ENCODE peak calls at places on chromosomes 13 and 19, in eight cellular contexts. J is fibroblast of lung, Z is adrenal gland, S is thoracic aorta, L is dorsolateral prefrontal cortex, K is AG04450, F is cardiac muscle cell, D is upper lobe of right lung. Q is an unnamed sample.

GRCh38 chr19:38497907-38498306 is 64.4 kb downstream of the RYR1 start:
- DNase-seq in D (no peak), Z (no peak), J (no peak), S (no peak), F (no peak), K (no peak), L (no peak), Q (no peak)

GRCh38 chr13:98519976-98520375 is 56.9 kb downstream of the STK24 start:
- DNase-seq in S (no peak), L (no peak), Z (no peak), K (no peak), D (no peak), F (peak), J (no peak), Q (no peak)

GRCh38 chr13:79861731-79862130 is 380.8 kb downstream of the NDFIP2 start:
- DNase-seq in Z (no peak), K (no peak), S (no peak), L (no peak), F (no peak), D (no peak), J (no peak), Q (no peak)

GRCh38 chr13:50025446-50025845 is 10.2 kb downstream of the KCNRG start:
- DNase-seq in S (no peak), Z (no peak), F (no peak), L (no peak), D (no peak), K (no peak), J (peak), Q (no peak)

GRCh38 chr13:94595006-94595942 is 678 bp downstream of the TGDS start:
- DNase-seq in S (no peak), Z (no peak), J (peak), L (no peak), K (no peak), F (peak), D (no peak), Q (peak)

GRCh38 chr19:6761053-6761676 is 6.1 kb downstream of the SH2D3A start:
- DNase-seq in L (no peak), K (no peak), F (no peak), D (no peak), S (no peak), Z (no peak), J (no peak), Q (no peak)

GRCh38 chr19:2064395-2064787 is 13.3 kb upstream of the MKNK2 start:
- DNase-seq in L (no peak), Z (peak), F (no peak), D (no peak), K (no peak), S (no peak), J (no peak), Q (no peak)

GRCh38 chr13:24038846-24039330 is 121.6 kb upstream of the SPATA13 start:
- DNase-seq in F (no peak), J (peak), S (no peak), D (no peak), Z (no peak), K (no peak), L (no peak), Q (peak)

GRCh38 chr13:46575321-46575721 is 22.4 kb downstream of the LRCH1 start:
- DNase-seq in Z (no peak), F (no peak), L (no peak), K (peak), D (no peak), J (peak), S (no peak), Q (peak)

GRCh38 chr13:99702687-99703319 is 201.5 kb downstream of the TM9SF2 start:
- DNase-seq in S (no peak), D (no peak), J (no peak), K (no peak), F (no peak), Z (no peak), L (no peak), Q (no peak)

GRCh38 chr19:36527873-36528193 is 238 bp downstream of the ZNF260 start:
- DNase-seq in L (no peak), K (no peak), J (no peak), S (no peak), Z (no peak), D (no peak), F (no peak), Q (no peak)

GRCh38 chr13:54859827-54860226 is 1831.2 kb downstream of the OLFM4 start:
- DNase-seq in K (no peak), F (no peak), D (no peak), S (no peak), Z (no peak), L (no peak), J (no peak), Q (no peak)

GRCh38 chr13:61765181-61765742 is 349.6 kb upstream of the PCDH20 start:
- DNase-seq in K (no peak), J (no peak), F (no peak), L (no peak), D (no peak), S (no peak), Z (no peak), Q (no peak)

GRCh38 chr19:46608178-46608577 is 7.0 kb downstream of the CALM3 start:
- DNase-seq in Z (no peak), J (no peak), L (peak), F (no peak), K (no peak), D (peak), S (no peak), Q (no peak)

GRCh38 chr13:23180711-23181110 is at the start of gene SGCG:
- DNase-seq in F (no peak), K (no peak), S (no peak), L (no peak), Z (no peak), D (no peak), J (no peak), Q (no peak)

GRCh38 chr13:44874886-44875630 is 114.2 kb downstream of the NUFIP1 start:
- DNase-seq in D (no peak), Z (no peak), K (no peak), L (no peak), S (no peak), J (peak), F (peak), Q (no peak)

GRCh38 chr19:6276447-6276846 is 3.3 kb downstream of the MLLT1 start:
- DNase-seq in Z (peak), S (peak), L (no peak), J (peak), D (peak), K (no peak), F (peak), Q (peak)

GRCh38 chr19:2455481-2456300 is 1.1 kb downstream of the LMNB2 start:
- DNase-seq in S (no peak), L (no peak), D (peak), F (no peak), Z (peak), J (no peak), K (no peak), Q (peak)

GRCh38 chr19:58154287-58154678 is 3.7 kb upstream of the ZNF329 start:
- DNase-seq in L (peak), Z (peak), K (no peak), D (peak), J (peak), S (no peak), F (peak), Q (peak)

GRCh38 chr13:37173214-37173613 is 67.8 kb upstream of the CSNK1A1L start:
- DNase-seq in L (no peak), F (no peak), S (no peak), J (peak), K (peak), D (no peak), Z (no peak), Q (peak)

GRCh38 chr13:89930861-89931260 is 1416.6 kb upstream of the MIR17HG start:
- DNase-seq in S (no peak), D (no peak), L (no peak), J (no peak), K (no peak), F (no peak), Z (no peak), Q (peak)

GRCh38 chr19:50537769-50538230 is 24.1 kb upstream of the ASPDH start:
- DNase-seq in S (no peak), J (peak), L (peak), Z (peak), F (peak), D (peak), K (peak), Q (peak)

GRCh38 chr13:109779876-109780516 is 6.4 kb downstream of the IRS2 start:
- DNase-seq in D (no peak), K (no peak), S (no peak), L (no peak), F (no peak), J (peak), Z (no peak), Q (no peak)

GRCh38 chr13:51724721-51725120 is 79.2 kb downstream of the DHRS12 start:
- DNase-seq in S (no peak), D (no peak), Z (no peak), J (no peak), L (no peak), F (no peak), K (no peak), Q (no peak)

GRCh38 chr19:33705090-33705847 is 83.5 kb downstream of the CHST8 start:
- DNase-seq in L (no peak), S (no peak), Z (no peak), K (no peak), J (no peak), F (no peak), D (peak), Q (no peak)

GRCh38 chr19:41994521-41994971 is 516 bp upstream of the ATP1A3 start:
- DNase-seq in Z (no peak), D (no peak), S (no peak), L (peak), K (no peak), J (no peak), F (no peak), Q (no peak)

DNA sequence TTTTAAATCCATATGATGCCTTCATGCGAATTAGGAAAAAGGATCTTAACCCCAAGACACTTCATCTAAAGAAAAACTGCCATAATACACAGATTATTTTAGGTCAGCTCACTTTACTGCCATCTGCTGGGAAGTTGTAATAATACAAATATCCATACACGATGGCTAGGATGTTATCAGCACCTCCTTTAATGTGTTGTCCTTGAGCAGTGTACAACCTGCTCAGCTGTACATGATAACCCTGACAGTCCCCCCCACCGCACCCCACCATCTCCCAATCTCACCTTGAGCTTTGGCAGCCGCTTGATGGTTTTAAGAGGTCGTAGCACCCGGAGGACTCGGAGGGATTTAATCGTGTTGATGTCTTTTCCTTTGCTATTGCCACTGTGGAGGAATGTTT is 112.2 kb downstream of the IER2 start:
- DNase-seq in D (no peak), K (no peak), S (no peak), J (peak), F (peak), L (no peak), Z (no peak), Q (peak)
- TF ChIP-seq CTCF in D (peak), K (peak), S (peak), J (peak), F (peak), L (peak), Z (peak), Q (peak)

DNA sequence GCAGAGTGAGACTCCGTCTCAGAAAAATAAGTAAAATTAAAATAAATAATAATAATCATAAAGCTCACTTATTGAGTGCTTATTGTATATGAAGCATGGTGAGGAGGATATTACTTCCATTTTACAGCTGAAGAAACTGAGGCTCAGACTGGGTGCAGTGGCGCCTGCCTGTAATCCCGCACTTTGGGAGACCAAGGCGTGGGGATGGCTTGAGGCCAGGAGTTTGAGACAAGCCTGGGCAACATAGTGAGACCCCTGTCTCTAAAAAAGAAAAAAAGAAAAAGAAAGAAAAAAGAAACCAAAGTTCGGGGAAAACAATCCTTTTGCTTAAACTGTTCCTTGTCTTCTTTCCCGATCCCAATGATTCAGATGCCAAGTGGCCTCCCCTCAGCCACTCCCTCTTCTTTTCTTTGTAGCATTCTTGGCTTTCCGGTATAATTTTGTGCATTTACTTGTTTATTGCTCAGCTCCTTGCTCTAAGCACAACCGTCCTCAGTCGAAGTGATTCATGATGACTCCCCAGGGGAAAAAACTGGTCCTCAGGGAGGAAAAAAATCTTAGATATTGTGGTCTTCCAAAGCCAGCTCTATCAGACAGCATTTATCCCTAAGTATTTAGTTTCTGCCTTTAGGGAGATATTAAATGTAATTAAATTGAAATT is 969 bp upstream of the EIF3G start:
- DNase-seq in K (peak), L (no peak), S (no peak), J (peak), F (no peak), D (no peak), Z (peak), Q (peak)
- H3K4me3 ChIP-seq in K (no peak), L (no peak), S (peak), J (no peak), F (no peak), D (no peak), Z (no peak), Q (no peak)

GRCh38 chr19:56689198-56689597 is 17.6 kb upstream of the ZNF835 start:
- DNase-seq in L (no peak), J (no peak), K (no peak), Z (no peak), F (no peak), S (no peak), D (no peak), Q (peak)

GRCh38 chr19:56683119-56683518 is 11.6 kb upstream of the ZNF835 start:
- DNase-seq in S (no peak), L (no peak), D (no peak), J (no peak), F (no peak), Z (no peak), K (no peak), Q (no peak)

GRCh38 chr19:56681702-56682101 is 10.1 kb upstream of the ZNF835 start:
- DNase-seq in L (no peak), S (no peak), J (no peak), K (no peak), F (no peak), D (no peak), Z (no peak), Q (no peak)

GRCh38 chr19:56690668-56691067 is 19.1 kb upstream of the ZNF835 start:
- DNase-seq in D (no peak), Z (no peak), K (no peak), L (no peak), S (no peak), F (no peak), J (no peak), Q (no peak)

GRCh38 chr19:56687036-56687435 is 15.5 kb upstream of the ZNF835 start:
- DNase-seq in J (no peak), L (no peak), F (no peak), D (no peak), Z (no peak), S (no peak), K (no peak), Q (no peak)
- TF ChIP-seq CTCF in J (no peak), L (no peak), F (no peak), D (no peak), Z (no peak), S (no peak), K (no peak), Q (no peak)

DNA sequence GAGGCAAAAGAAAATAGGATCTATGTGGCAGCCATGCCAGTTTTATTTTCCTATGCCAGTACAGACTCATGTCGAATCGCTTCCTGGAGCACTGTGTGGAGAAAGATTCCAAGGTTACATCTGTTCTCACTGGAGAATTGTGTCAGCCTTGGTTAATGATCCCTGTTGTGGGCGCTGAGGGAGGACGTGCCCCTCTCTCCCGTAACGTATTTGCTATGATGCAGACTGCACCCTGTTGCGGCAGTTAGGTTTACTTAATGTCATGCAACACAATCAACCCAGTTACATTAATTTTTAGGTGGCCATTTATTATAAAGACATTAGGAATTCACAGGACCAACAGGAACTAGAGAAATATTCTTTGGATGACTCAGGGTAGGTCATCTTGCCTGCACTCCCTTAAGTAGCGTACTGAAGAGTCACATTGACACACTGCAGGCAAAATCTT is 892.9 kb downstream of the EFNB2 start:
- DNase-seq in J (peak), D (no peak), F (no peak), Z (no peak), K (no peak), L (no peak), S (no peak), Q (no peak)
- H3K4me3 ChIP-seq in J (no peak), D (no peak), F (no peak), Z (no peak), K (no peak), L (no peak), S (no peak), Q (no peak)

GRCh38 chr13:31895687-31896086 is 135.9 kb upstream of the FRY start:
- DNase-seq in D (no peak), J (no peak), F (no peak), K (no peak), L (no peak), S (no peak), Z (no peak), Q (peak)
- TF ChIP-seq CTCF in D (no peak), J (no peak), F (no peak), K (no peak), L (no peak), S (no peak), Z (no peak), Q (no peak)

GRCh38 chr19:54257116-54257480 is at the start of gene LILRB5:
- DNase-seq in L (no peak), K (no peak), J (no peak), S (no peak), F (no peak), Z (no peak), D (no peak), Q (no peak)
- H3K4me3 ChIP-seq in L (no peak), K (no peak), J (no peak), S (peak), F (no peak), Z (no peak), D (no peak), Q (no peak)

GRCh38 chr19:4550018-4550417 is 9.5 kb downstream of the SEMA6B start:
- DNase-seq in K (no peak), Z (no peak), D (no peak), F (no peak), S (no peak), L (no peak), J (no peak), Q (no peak)

GRCh38 chr19:4550479-4551050 is 8.9 kb downstream of the SEMA6B start:
- DNase-seq in K (no peak), F (no peak), S (no peak), J (no peak), D (no peak), Z (no peak), L (no peak), Q (no peak)

GRCh38 chr19:4543856-4544647 is 4.2 kb upstream of the LRG1 start:
- DNase-seq in D (no peak), F (no peak), Z (no peak), J (no peak), S (no peak), L (no peak), K (no peak), Q (no peak)

GRCh38 chr19:4548238-4548584 is 8.4 kb upstream of the LRG1 start:
- DNase-seq in S (no peak), K (no peak), D (no peak), J (no peak), Z (no peak), F (no peak), L (no peak), Q (no peak)

GRCh38 chr19:4547303-4548237 is 7.7 kb upstream of the LRG1 start:
- DNase-seq in D (peak), Z (peak), S (no peak), L (no peak), F (no peak), J (no peak), K (no peak), Q (peak)
- TF ChIP-seq CTCF in D (peak), Z (no peak), S (no peak), L (no peak), F (peak), J (no peak), K (peak), Q (peak)

DNA sequence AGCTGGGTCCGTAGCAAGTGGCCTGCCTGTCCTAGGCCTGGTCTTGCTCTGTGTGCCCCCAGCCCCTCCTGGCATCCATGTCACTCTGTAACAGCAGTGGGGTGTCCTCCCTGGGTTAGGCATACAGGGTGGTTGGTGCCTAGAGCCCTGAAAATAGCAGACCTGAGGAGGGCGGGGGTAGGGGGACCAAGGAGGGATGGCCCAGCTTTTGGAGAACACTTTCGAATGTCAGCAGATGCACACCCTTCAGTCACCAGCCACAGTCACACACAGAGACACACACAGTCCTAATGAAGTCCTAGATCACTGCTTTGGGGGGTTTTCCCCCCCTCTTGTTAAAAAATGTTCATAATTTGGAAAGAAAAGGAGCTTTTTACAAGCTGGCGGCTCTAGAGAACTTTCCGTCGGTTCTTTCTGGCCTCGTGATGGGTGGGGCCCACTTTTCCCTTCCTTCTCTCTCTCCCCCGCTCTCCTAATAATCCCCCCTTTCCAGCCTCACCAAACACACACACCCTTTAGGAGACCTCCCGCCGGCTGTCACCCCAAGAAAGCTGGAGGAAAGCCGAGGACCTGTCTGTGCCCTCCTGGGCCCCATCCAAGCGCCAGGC is 47.9 kb downstream of the LYL1 start:
- DNase-seq in S (no peak), L (no peak), Z (no peak), K (no peak), F (no peak), J (no peak), D (no peak), Q (no peak)
- H3K4me3 ChIP-seq in S (peak), L (no peak), Z (no peak), K (no peak), F (no peak), J (no peak), D (no peak), Q (no peak)

GRCh38 chr13:113122571-113123225 is at the start of gene F10:
- DNase-seq in S (no peak), J (peak), L (peak), K (peak), Z (peak), F (peak), D (peak), Q (peak)
- TF ChIP-seq CTCF in S (peak), J (no peak), L (no peak), K (no peak), Z (no peak), F (no peak), D (no peak), Q (peak)

DNA sequence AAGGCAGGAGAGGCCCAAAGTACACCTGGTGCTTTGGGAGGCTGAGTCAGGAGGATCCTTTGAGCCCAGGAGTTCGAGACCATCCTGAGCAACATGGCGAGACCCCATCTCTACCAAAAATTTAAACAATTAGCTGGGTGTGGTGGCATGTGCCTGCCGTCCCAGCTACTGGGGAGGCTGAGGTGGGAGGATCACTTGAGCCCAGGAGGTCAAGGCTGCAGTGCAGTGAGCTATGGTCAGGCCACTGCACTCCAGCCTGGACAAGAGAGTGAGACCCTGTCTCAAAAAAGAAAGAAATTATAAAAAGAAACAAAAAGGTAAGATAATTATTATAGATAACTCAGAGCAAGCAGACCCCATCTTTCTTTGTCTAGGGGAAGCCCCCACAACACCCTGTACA is 1.9 kb downstream of the HOMER3 start:
- DNase-seq in Z (no peak), J (no peak), F (no peak), D (no peak), L (no peak), K (no peak), S (no peak), Q (no peak)
- H3K4me3 ChIP-seq in Z (no peak), J (no peak), F (no peak), D (no peak), L (no peak), K (peak), S (peak), Q (peak)

Q was measured in cardiac fibroblast.